ENCODE peak calls at places on chromosomes 2 and 18, in ten cellular contexts. D, N, G, Z, S, M, O, L, V and C are unnamed samples. For H3K9me3, the result is how much of the 10 kb centered on the place peaks cover.

GRCh38 chr2:159035790-159036411 is 67.5 kb downstream of the TANC1 start:
- DNase-seq in M (peak), Z (no peak), V (peak), G (no peak), N (peak), O (no peak), L (peak), D (peak), S (no peak), C (no peak)

GRCh38 chr2:231410293-231411004 is 14.9 kb downstream of the B3GNT7 start:
- DNase-seq in O (no peak), D (no peak), G (no peak), M (peak), S (no peak), Z (no peak), N (peak), V (no peak), L (no peak), C (no peak)

GRCh38 chr2:75870133-75870532 is 159.4 kb upstream of the GCFC2 start:
- DNase-seq in Z (no peak), M (peak), O (no peak), D (no peak), N (peak), V (no peak), S (no peak), G (no peak), L (no peak), C (no peak)

GRCh38 chr2:186641807-186642321 is 52.0 kb upstream of the FAM171B start:
- DNase-seq in S (peak), O (no peak), Z (no peak), N (peak), V (no peak), D (peak), G (no peak), L (peak), M (no peak), C (no peak)

GRCh38 chr2:135798762-135799161 is 38.2 kb downstream of the LCT start:
- DNase-seq in L (no peak), S (no peak), M (no peak), D (no peak), N (no peak), V (no peak), O (no peak), G (no peak), Z (no peak), C (no peak)

GRCh38 chr2:149383340-149383739 is 53.0 kb downstream of the LYPD6 start:
- DNase-seq in O (no peak), M (no peak), L (no peak), S (no peak), Z (no peak), G (no peak), N (no peak), D (no peak), V (no peak), C (no peak)

GRCh38 chr18:26457611-26458350 is 90.6 kb downstream of the KCTD1 start:
- DNase-seq in D (no peak), G (no peak), N (no peak), O (no peak), L (no peak), V (no peak), M (peak), Z (no peak), S (no peak), C (no peak)

GRCh38 chr2:101725515-101726192 is 28.1 kb downstream of the MAP4K4 start:
- DNase-seq in V (no peak), Z (no peak), N (no peak), L (no peak), M (no peak), S (no peak), D (no peak), G (no peak), O (no peak), C (no peak)

GRCh38 chr18:36408606-36409005 is 111.1 kb downstream of the FHOD3 start:
- DNase-seq in M (no peak), N (no peak), S (no peak), O (no peak), L (no peak), V (no peak), D (no peak), Z (no peak), G (no peak), C (no peak)

GRCh38 chr2:155382781-155383180 is 684.3 kb downstream of the KCNJ3 start:
- DNase-seq in O (no peak), Z (no peak), N (no peak), L (no peak), G (no peak), D (no peak), S (no peak), V (no peak), M (no peak), C (no peak)

GRCh38 chr2:111188681-111189080 is 68.0 kb downstream of the BCL2L11 start:
- DNase-seq in S (no peak), M (no peak), D (no peak), G (no peak), O (no peak), N (no peak), L (no peak), V (no peak), Z (no peak), C (no peak)

GRCh38 chr18:32175265-32175664 is 14.6 kb upstream of the MEP1B start:
- DNase-seq in S (peak), M (no peak), Z (no peak), V (no peak), O (no peak), L (peak), N (no peak), G (peak), D (no peak), C (no peak)

GRCh38 chr2:103667335-103667884 is 905.6 kb downstream of the TMEM182 start:
- DNase-seq in L (no peak), D (no peak), S (no peak), M (no peak), V (no peak), N (no peak), Z (no peak), O (no peak), G (no peak), C (no peak)

GRCh38 chr2:47086571-47086970 is 68.5 kb downstream of the STPG4 start:
- DNase-seq in Z (no peak), V (no peak), O (no peak), N (no peak), L (no peak), G (no peak), S (no peak), D (no peak), M (no peak), C (no peak)

GRCh38 chr2:52269696-52270485 is 1238.0 kb upstream of the NRXN1 start:
- DNase-seq in G (no peak), N (no peak), M (no peak), Z (no peak), O (no peak), D (no peak), L (no peak), V (no peak), S (peak), C (no peak)

GRCh38 chr2:200221055-200221692 is 85.3 kb upstream of the SPATS2L start:
- DNase-seq in S (no peak), L (peak), M (no peak), N (no peak), V (no peak), D (peak), O (no peak), Z (no peak), G (no peak), C (no peak)
- H3K4me3 ChIP-seq in S (no peak), L (no peak), M (no peak), N (no peak), V (no peak), D (peak), O (no peak), Z (no peak), G (no peak), C (no peak)

GRCh38 chr2:172574965-172575364 is 19.1 kb downstream of the PDK1 start:
- DNase-seq in G (no peak), V (no peak), Z (no peak), N (no peak), L (no peak), M (no peak), D (no peak), S (no peak), O (no peak), C (no peak)

GRCh38 chr2:172582656-172583055 is 26.8 kb downstream of the PDK1 start:
- DNase-seq in D (no peak), S (no peak), V (no peak), G (no peak), N (no peak), L (no peak), Z (no peak), M (no peak), O (no peak), C (no peak)

GRCh38 chr2:172580544-172580943 is 24.7 kb downstream of the PDK1 start:
- DNase-seq in Z (no peak), V (no peak), D (no peak), G (no peak), S (no peak), L (no peak), M (no peak), N (no peak), O (no peak), C (no peak)

GRCh38 chr2:172578860-172579512 is 23.1 kb downstream of the PDK1 start:
- DNase-seq in V (no peak), N (no peak), Z (no peak), L (no peak), S (no peak), O (no peak), G (no peak), D (no peak), M (no peak), C (no peak)

DNA sequence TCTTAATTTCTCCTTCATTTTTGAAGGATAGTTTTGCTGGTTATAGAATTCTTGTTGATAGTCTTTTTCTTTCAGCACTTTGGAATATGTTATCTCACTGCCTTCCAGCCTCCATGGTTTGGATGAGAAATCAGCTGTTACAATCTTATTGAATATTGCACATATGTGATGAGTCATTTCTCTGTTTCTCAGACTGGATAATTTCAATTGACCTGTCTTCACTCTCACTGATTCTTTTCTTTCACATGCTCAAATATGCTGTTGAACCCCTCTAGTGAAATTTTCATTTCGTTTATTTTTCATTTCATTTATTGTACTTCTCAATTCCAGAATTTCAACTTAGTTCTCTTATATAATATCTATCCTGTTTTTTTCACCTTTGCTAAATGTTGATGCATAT is 22.2 kb downstream of the PDK1 start:
- DNase-seq in M (no peak), G (no peak), L (no peak), D (no peak), S (no peak), Z (no peak), V (no peak), N (no peak), O (no peak), C (no peak)
- H3K9me3 ChIP-seq in M (under half), G (half or more), L (under half), D (under half), S (half or more), Z (under half), V (under half), N (half or more), O (under half), C (under half)

DNA sequence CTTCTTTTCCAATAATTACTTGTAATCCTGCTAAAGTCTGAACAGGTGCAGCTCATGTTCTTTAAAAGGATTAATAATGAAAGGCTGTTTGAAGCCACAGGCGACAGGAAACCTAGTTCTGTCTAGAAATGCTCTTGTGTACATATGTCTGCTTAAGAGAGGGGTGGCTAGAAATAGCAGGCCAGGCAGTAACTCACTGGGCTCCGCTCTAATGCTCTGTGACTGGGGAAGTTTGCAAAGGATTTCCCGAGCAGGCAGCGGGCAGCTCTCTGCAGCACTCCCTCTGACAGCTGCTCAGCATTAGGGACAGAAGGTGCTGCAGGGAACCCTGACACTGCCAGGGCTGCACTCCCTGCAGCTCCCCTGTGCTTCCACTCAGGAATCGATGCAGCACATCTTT is 33.2 kb upstream of the TTC39C start:
- DNase-seq in O (no peak), Z (no peak), S (no peak), N (no peak), D (no peak), G (no peak), V (no peak), L (no peak), M (no peak), C (no peak)
- H3K4me3 ChIP-seq in O (no peak), Z (no peak), S (no peak), N (no peak), D (no peak), G (no peak), V (no peak), L (no peak), M (no peak), C (no peak)

GRCh38 chr2:89797320-89798038 is 1106.0 kb downstream of the RPIA start:
- DNase-seq in O (no peak), Z (no peak), L (no peak), D (no peak), S (no peak), N (no peak), V (no peak), M (no peak), G (no peak), C (no peak)
- H3K9me3 ChIP-seq in O (half or more), Z (half or more), L (under half), D (half or more), S (half or more), N (under half), V (under half), M (under half), G (half or more), C (under half)

DNA sequence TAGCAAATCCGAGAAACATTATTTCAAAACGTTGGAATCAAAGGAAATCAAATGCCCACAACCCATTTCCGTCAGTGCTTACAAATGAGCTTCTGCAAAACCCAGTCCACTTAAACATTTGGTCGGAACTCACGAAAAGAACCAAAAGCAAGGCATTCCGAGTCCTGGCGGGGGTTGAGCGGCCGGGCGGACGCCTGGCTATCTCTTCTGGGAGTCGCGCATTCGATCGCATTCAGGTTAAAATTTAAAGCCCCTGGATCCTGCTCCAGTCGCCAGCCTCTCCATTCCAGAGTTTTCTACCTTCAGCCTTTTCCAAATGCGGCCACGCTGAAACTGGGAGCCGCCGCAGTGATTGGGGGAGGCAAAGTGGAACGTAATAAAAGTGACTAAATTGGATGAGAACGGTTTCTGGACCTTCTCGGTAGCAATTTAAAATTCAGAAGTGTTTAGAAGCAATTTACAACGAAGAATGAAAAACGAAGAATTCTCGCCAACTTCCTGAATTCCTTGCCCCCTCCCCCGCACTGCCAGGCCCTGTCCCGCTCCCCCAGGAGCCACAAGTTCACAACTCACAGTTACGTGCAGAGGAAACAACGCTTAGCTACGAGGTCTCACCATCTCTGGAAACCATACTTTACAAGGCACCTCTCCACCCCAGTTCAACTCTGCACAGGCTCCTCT is 1.8 kb upstream of the GATA6 start:
- DNase-seq in L (no peak), O (no peak), D (no peak), G (peak), N (no peak), M (no peak), Z (peak), V (no peak), S (no peak), C (no peak)
- H3K4me3 ChIP-seq in L (peak), O (peak), D (peak), G (peak), N (no peak), M (peak), Z (peak), V (no peak), S (peak), C (peak)

GRCh38 chr2:145411493-145411892 is 891.6 kb upstream of the ZEB2 start:
- DNase-seq in S (no peak), V (no peak), D (no peak), G (no peak), M (no peak), N (no peak), Z (no peak), O (no peak), L (no peak), C (no peak)
- H3K9me3 ChIP-seq in S (under half), V (under half), D (under half), G (under half), M (under half), N (under half), Z (under half), O (under half), L (under half), C (under half)